ENCODE peak calls at places on chromosomes 11 and 22, in six cellular contexts. R is HCT116, O is HepG2, V is GM12878, J is H1, Z is K562. I is an unnamed sample.

GRCh38 chr22:24121938-24122337 is 59.3 kb upstream of the SUSD2 start:
- DNase-seq in Z (no peak), R (no peak), O (no peak), J (no peak), V (no peak), I (no peak)

GRCh38 chr11:32331098-32331497 is 104.2 kb downstream of the WT1 start:
- DNase-seq in Z (no peak), O (no peak), R (no peak), V (no peak), J (no peak), I (no peak)

GRCh38 chr11:64074239-64074638 is 38.5 kb downstream of the FLRT1 start:
- DNase-seq in J (no peak), Z (peak), R (no peak), V (no peak), O (no peak), I (no peak)

GRCh38 chr22:38474003-38474607 is 6.2 kb downstream of the KDELR3 start:
- DNase-seq in Z (no peak), J (no peak), V (no peak), O (no peak), R (no peak), I (no peak)

GRCh38 chr22:38419864-38420172 is 35.2 kb downstream of the KCNJ4 start:
- DNase-seq in V (no peak), R (no peak), J (no peak), Z (no peak), O (no peak), I (no peak)

GRCh38 chr11:9905562-9905961 is 241.7 kb downstream of the SWAP70 start:
- DNase-seq in Z (no peak), J (no peak), R (no peak), O (no peak), V (no peak), I (no peak)

GRCh38 chr11:62538470-62539237 is 8.0 kb downstream of the AHNAK start:
- DNase-seq in V (no peak), O (no peak), J (no peak), Z (no peak), R (no peak), I (no peak)

GRCh38 chr11:2443406-2443805 is 908 bp downstream of the TRPM5 start:
- DNase-seq in J (no peak), R (no peak), V (no peak), Z (no peak), O (no peak), I (no peak)

GRCh38 chr11:71120346-71120963 is 131.9 kb downstream of the SHANK2 start:
- DNase-seq in O (peak), R (peak), J (peak), Z (no peak), V (no peak), I (no peak)

GRCh38 chr22:36743591-36744412 is 32.1 kb downstream of the IFT27 start:
- DNase-seq in V (no peak), J (no peak), O (no peak), R (no peak), Z (no peak), I (no peak)

GRCh38 chr22:37498289-37498909 is 12.2 kb upstream of the MFNG start:
- DNase-seq in O (peak), R (no peak), Z (peak), V (peak), J (peak), I (peak)

GRCh38 chr11:65013130-65013691 is 749 bp upstream of the ARL2 start:
- DNase-seq in V (no peak), R (no peak), Z (peak), J (peak), O (peak), I (no peak)

GRCh38 chr22:30675436-30675835 is 7.8 kb upstream of the DUSP18 start:
- DNase-seq in V (no peak), O (no peak), Z (peak), R (no peak), J (no peak), I (no peak)

GRCh38 chr22:48147404-48147803 is 1385.0 kb downstream of the TBC1D22A start:
- DNase-seq in R (no peak), O (no peak), V (no peak), Z (no peak), J (no peak), I (no peak)

GRCh38 chr22:46362221-46362933 is 26.9 kb downstream of the TRMU start:
- DNase-seq in V (no peak), O (peak), Z (no peak), R (no peak), J (no peak), I (no peak)

GRCh38 chr22:25636323-25636722 is 71.8 kb downstream of the GRK3 start:
- DNase-seq in J (no peak), O (no peak), Z (no peak), V (no peak), R (no peak), I (no peak)

GRCh38 chr11:129375731-129376657 is at the start of gene BARX2:
- DNase-seq in V (no peak), Z (no peak), R (peak), J (peak), O (peak), I (peak)

GRCh38 chr11:47003180-47003877 is 66.8 kb downstream of the CSTPP1 start:
- DNase-seq in O (no peak), Z (no peak), J (no peak), R (no peak), V (no peak), I (no peak)

GRCh38 chr22:41589260-41589600 is 410 bp downstream of the PMM1 start:
- DNase-seq in R (no peak), O (no peak), J (peak), Z (peak), V (no peak), I (no peak)

GRCh38 chr11:47130541-47130940 is 46.1 kb downstream of the ARFGAP2 start:
- DNase-seq in J (no peak), O (no peak), V (no peak), Z (no peak), R (no peak), I (no peak)

GRCh38 chr11:75200531-75200930 is 40.0 kb upstream of the TPBGL start:
- DNase-seq in Z (no peak), J (no peak), O (no peak), R (no peak), V (no peak), I (no peak)

GRCh38 chr11:43212279-43212678 is 99.5 kb upstream of the API5 start:
- DNase-seq in V (no peak), R (no peak), O (no peak), Z (no peak), J (peak), I (no peak)

GRCh38 chr22:47205562-47205961 is 443.1 kb downstream of the TBC1D22A start:
- DNase-seq in O (no peak), R (no peak), Z (no peak), J (peak), V (no peak), I (no peak)

GRCh38 chr11:74205181-74205580 is 34.1 kb downstream of the PPME1 start:
- DNase-seq in Z (peak), V (no peak), J (no peak), R (no peak), O (no peak), I (no peak)

GRCh38 chr11:87013852-87014251 is 23.9 kb upstream of the TMEM135 start:
- DNase-seq in V (no peak), O (no peak), J (no peak), R (no peak), Z (no peak), I (no peak)

GRCh38 chr22:48104786-48105185 is 1342.3 kb downstream of the TBC1D22A start:
- DNase-seq in R (no peak), V (no peak), O (no peak), J (no peak), Z (no peak), I (no peak)

GRCh38 chr11:122690292-122690691 is 34.8 kb downstream of the UBASH3B start:
- DNase-seq in O (no peak), R (no peak), V (no peak), Z (no peak), J (no peak), I (no peak)
- H3K9ac ChIP-seq in O (no peak), R (no peak), V (no peak), Z (no peak), J (no peak), I (no peak)

DNA sequence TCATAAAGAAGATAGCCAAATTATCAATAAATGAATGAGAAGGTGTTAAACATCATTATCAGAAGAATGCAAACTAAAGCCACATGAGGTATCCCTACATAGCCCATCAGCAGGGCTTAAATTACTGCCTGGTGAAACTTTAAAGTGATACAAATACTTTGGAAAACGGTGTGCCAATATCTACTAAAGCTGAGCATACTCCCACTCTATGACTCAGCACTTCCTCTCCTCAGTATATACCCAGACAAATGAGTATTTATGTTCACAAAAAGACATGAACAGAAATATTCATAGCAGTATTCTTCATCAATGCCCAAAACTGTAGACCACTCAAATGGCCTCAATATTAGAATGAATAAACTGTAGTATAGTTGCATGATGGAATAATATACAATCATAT is 284.6 kb upstream of the ZC3H12C start:
- DNase-seq in O (no peak), R (no peak), J (no peak), Z (no peak), V (no peak), I (peak)
- TF ChIP-seq MAX in O (no peak), R (no peak), J (no peak), Z (no peak), V (no peak), I (no peak)

DNA sequence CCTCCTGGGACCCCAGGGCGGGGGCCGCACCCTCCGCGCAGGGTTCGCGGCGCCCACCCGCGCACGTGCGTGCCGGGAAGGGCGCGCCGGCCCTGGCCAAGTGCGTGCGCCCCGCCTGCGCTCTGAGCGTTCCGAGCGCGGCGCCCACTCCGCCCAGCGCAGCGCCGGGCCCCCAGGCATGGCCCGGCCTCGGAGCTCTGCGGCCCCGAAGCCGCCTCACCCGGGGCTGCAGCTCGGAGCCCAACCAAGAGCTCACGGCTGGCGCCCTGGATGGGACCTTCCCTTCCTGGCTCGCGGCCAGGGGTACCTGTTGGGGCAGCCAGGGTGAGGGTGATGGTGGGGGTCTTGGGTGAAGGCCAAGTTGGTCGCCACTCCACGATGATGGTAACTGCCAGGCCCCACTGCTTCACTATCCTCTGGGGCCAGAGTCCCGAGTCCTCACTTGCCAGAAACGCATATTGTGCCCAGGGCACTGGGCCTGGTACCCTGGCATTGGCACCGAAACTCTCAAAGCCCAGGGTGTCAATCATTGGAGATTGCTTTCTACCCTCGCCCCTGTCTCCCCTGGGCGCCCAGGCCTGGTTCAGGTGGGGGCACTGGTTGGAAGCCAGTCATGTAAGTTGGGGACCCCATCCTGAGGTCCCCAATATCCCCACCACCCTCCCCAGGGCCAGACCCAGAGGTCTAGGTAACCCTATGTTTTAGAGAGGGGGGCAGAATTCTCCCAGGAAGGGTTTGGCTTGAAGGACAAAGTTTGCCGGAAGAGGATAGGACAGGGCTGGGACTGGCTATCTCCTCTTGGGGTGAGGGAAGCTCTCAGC is 889 bp downstream of the ANO1 start:
- DNase-seq in V (no peak), Z (no peak), O (no peak), R (no peak), J (peak), I (no peak)
- TF ChIP-seq EZH2 in V (no peak), Z (no peak), O (no peak), R (no peak), J (peak), I (peak)

DNA sequence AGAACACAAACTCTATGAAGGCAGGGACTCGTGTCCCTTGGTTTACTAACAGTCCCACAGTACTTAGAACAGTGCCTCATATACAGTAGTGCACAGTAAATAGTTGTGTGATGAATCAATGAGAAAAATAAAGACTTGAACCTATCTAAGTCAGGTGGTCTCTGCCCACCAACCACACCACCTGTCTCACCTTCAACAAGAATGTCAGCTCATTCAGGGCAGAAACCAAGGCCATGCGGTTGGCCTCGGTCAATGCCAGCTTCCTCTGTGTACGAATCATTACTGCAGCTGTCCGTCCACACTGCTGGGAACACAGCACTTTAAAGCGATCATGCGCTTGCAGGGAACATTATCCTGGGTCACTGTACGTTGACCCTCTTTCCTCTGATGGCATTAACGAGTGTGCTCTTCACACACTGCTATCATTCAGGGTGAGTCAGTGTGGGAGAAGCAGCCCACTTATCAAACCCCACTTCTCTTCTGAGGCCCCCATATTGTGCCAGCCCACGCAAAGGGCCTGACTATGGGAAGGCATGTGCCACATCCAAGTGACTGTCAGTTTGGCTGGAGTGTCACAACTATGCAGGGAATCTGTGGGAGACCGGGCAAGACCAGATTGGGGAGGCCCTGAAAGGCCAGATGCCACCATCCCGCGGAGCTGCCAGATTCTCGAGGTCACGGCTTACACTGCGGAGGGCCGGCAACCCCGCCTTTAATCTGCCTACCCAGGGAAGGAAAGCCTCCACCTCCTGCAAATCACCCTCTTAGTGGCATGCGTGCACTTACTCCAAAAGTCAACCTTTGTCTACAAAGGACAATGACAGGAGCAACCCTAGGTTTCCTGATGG is 36.1 kb downstream of the LARGE1 start:
- DNase-seq in R (no peak), J (no peak), V (no peak), Z (no peak), O (peak), I (no peak)
- H3K9ac ChIP-seq in R (no peak), J (peak), V (no peak), Z (no peak), O (no peak), I (no peak)

GRCh38 chr11:57310091-57310490 is 14.7 kb downstream of the TNKS1BP1 start:
- DNase-seq in O (no peak), R (no peak), Z (no peak), J (no peak), V (no peak), I (no peak)

GRCh38 chr11:57310630-57311086 is 14.1 kb downstream of the TNKS1BP1 start:
- DNase-seq in O (peak), J (no peak), R (no peak), Z (no peak), V (no peak), I (no peak)

GRCh38 chr11:57313071-57313787 is 11.5 kb downstream of the TNKS1BP1 start:
- DNase-seq in V (no peak), O (no peak), Z (no peak), R (no peak), J (no peak), I (no peak)

GRCh38 chr11:57312511-57313021 is 12.2 kb downstream of the TNKS1BP1 start:
- DNase-seq in R (no peak), V (no peak), J (no peak), O (no peak), Z (no peak), I (no peak)

GRCh38 chr11:57311109-57311936 is 13.4 kb downstream of the TNKS1BP1 start:
- DNase-seq in V (peak), O (peak), R (peak), Z (peak), J (peak), I (peak)
- TF ChIP-seq MAX in V (no peak), O (no peak), R (no peak), Z (no peak), J (no peak), I (no peak)

GRCh38 chr11:121270286-121270685 is 22.3 kb upstream of the SC5D start:
- DNase-seq in Z (no peak), O (no peak), R (no peak), V (no peak), J (no peak), I (no peak)
- TF ChIP-seq EZH2 in Z (no peak), O (no peak), R (no peak), V (no peak), J (no peak), I (no peak)

GRCh38 chr11:122201126-122201525 is 85.1 kb upstream of the BLID start:
- DNase-seq in O (no peak), V (no peak), J (no peak), Z (no peak), R (no peak), I (no peak)

GRCh38 chr11:122205036-122205435 is 89.0 kb upstream of the BLID start:
- DNase-seq in O (no peak), J (no peak), Z (no peak), R (no peak), V (no peak), I (no peak)

GRCh38 chr11:122204206-122204605 is 88.2 kb upstream of the BLID start:
- DNase-seq in Z (no peak), V (no peak), J (no peak), R (no peak), O (no peak), I (no peak)

GRCh38 chr11:122202951-122203456 is 87.0 kb upstream of the BLID start:
- DNase-seq in V (no peak), R (peak), O (peak), J (peak), Z (peak), I (no peak)

GRCh38 chr11:122202161-122202950 is 86.3 kb upstream of the BLID start:
- DNase-seq in O (peak), Z (no peak), V (no peak), J (peak), R (peak), I (peak)
- H3K9ac ChIP-seq in O (no peak), Z (no peak), V (no peak), J (no peak), R (peak), I (peak)

GRCh38 chr11:81647374-81647773 is 1086.3 kb downstream of the FAM181B start:
- DNase-seq in Z (no peak), V (no peak), J (no peak), R (no peak), O (no peak), I (no peak)
- TF ChIP-seq MAX in Z (no peak), V (no peak), J (no peak), R (no peak), O (no peak), I (no peak)